ENCODE peak calls at places on chromosomes 6 and 20, in seven cellular contexts. One of them, this sample, is unnamed.

GRCh38 chr6:139334791-139335446 is 39.5 kb downstream of the CITED2 start:
- DNase-seq in NCI-H345: no peak
- DNase-seq in GM13977: no peak
- DNase-seq in NCI-H1105: no peak
- DNase-seq in RCC 7860: no peak
- DNase-seq in posterior vena cava: no peak
- DNase-seq in caudate nucleus: no peak
- DNase-seq in this sample: no peak

GRCh38 chr6:118668761-118669411 is 17.5 kb upstream of the CEP85L start:
- DNase-seq in NCI-H1105: no peak
- DNase-seq in GM13977: no peak
- DNase-seq in NCI-H345: no peak
- DNase-seq in caudate nucleus: no peak
- DNase-seq in RCC 7860: no peak
- DNase-seq in posterior vena cava: no peak
- DNase-seq in this sample: no peak

GRCh38 chr6:3269412-3269975 is 10.7 kb downstream of the PSMG4 start:
- DNase-seq in NCI-H1105: no peak
- DNase-seq in NCI-H345: no peak
- DNase-seq in posterior vena cava: no peak
- DNase-seq in GM13977: no peak
- DNase-seq in RCC 7860: no peak
- DNase-seq in caudate nucleus: peak
- DNase-seq in this sample: no peak

GRCh38 chr6:157314705-157315321 is 8.5 kb downstream of the TMEM242 start:
- DNase-seq in RCC 7860: peak
- DNase-seq in posterior vena cava: no peak
- DNase-seq in NCI-H345: no peak
- DNase-seq in caudate nucleus: no peak
- DNase-seq in NCI-H1105: no peak
- DNase-seq in GM13977: peak
- DNase-seq in this sample: peak

GRCh38 chr6:165135889-165136288 is 173.5 kb downstream of the C6orf118 start:
- DNase-seq in GM13977: no peak
- DNase-seq in RCC 7860: no peak
- DNase-seq in caudate nucleus: no peak
- DNase-seq in posterior vena cava: no peak
- DNase-seq in NCI-H1105: no peak
- DNase-seq in NCI-H345: no peak
- DNase-seq in this sample: no peak

GRCh38 chr6:125375841-125376240 is 74.1 kb upstream of the HDDC2 start:
- DNase-seq in NCI-H1105: no peak
- DNase-seq in GM13977: no peak
- DNase-seq in NCI-H345: no peak
- DNase-seq in RCC 7860: no peak
- DNase-seq in posterior vena cava: no peak
- DNase-seq in caudate nucleus: no peak
- DNase-seq in this sample: no peak

GRCh38 chr6:137271245-137272183 is 52.3 kb upstream of the IFNGR1 start:
- DNase-seq in RCC 7860: peak
- DNase-seq in NCI-H1105: peak
- DNase-seq in posterior vena cava: no peak
- DNase-seq in NCI-H345: peak
- DNase-seq in GM13977: peak
- DNase-seq in caudate nucleus: no peak
- DNase-seq in this sample: no peak

GRCh38 chr6:158808918-158809678 is 10.1 kb downstream of the EZR start:
- DNase-seq in NCI-H1105: peak
- DNase-seq in GM13977: no peak
- DNase-seq in posterior vena cava: no peak
- DNase-seq in caudate nucleus: no peak
- DNase-seq in RCC 7860: no peak
- DNase-seq in NCI-H345: peak
- DNase-seq in this sample: no peak

GRCh38 chr6:40798069-40798770 is 211.1 kb upstream of the LRFN2 start:
- DNase-seq in caudate nucleus: no peak
- DNase-seq in NCI-H1105: no peak
- DNase-seq in RCC 7860: no peak
- DNase-seq in GM13977: no peak
- DNase-seq in NCI-H345: peak
- DNase-seq in posterior vena cava: no peak
- DNase-seq in this sample: no peak

GRCh38 chr6:42742116-42742894 is 3.6 kb downstream of the TBCC start:
- DNase-seq in RCC 7860: peak
- DNase-seq in NCI-H1105: peak
- DNase-seq in NCI-H345: peak
- DNase-seq in caudate nucleus: no peak
- DNase-seq in GM13977: no peak
- DNase-seq in posterior vena cava: peak
- DNase-seq in this sample: no peak

GRCh38 chr20:52937701-52938100 is 34.5 kb upstream of the TSHZ2 start:
- DNase-seq in GM13977: no peak
- DNase-seq in posterior vena cava: no peak
- DNase-seq in NCI-H345: no peak
- DNase-seq in caudate nucleus: no peak
- DNase-seq in RCC 7860: peak
- DNase-seq in NCI-H1105: no peak
- DNase-seq in this sample: no peak

GRCh38 chr6:130995783-130996447 is 67.1 kb downstream of the EPB41L2 start:
- DNase-seq in NCI-H1105: no peak
- DNase-seq in caudate nucleus: no peak
- DNase-seq in NCI-H345: no peak
- DNase-seq in RCC 7860: no peak
- DNase-seq in GM13977: no peak
- DNase-seq in posterior vena cava: no peak
- DNase-seq in this sample: no peak

GRCh38 chr6:134363323-134364039 is 45.6 kb upstream of the SGK1 start:
- DNase-seq in RCC 7860: peak
- DNase-seq in caudate nucleus: no peak
- DNase-seq in posterior vena cava: no peak
- DNase-seq in NCI-H1105: no peak
- DNase-seq in NCI-H345: peak
- DNase-seq in GM13977: no peak
- DNase-seq in this sample: no peak

GRCh38 chr6:166957087-166957804 is 896 bp upstream of the RNASET2 start:
- DNase-seq in posterior vena cava: peak
- DNase-seq in NCI-H1105: peak
- DNase-seq in caudate nucleus: no peak
- DNase-seq in RCC 7860: peak
- DNase-seq in NCI-H345: peak
- DNase-seq in GM13977: peak
- DNase-seq in this sample: peak